ENCODE peak calls at places on chromosomes 3 and 15, in eight cellular contexts. One of them, this sample, is unnamed.

GRCh38 chr3:160224811-160225180 is 426 bp upstream of the C3orf80 start:
- DNase-seq in spleen: no peak
- DNase-seq in astrocyte: no peak
- DNase-seq in mesothelial cell of epicardium: no peak
- DNase-seq in cardiac muscle cell: no peak
- DNase-seq in dorsolateral prefrontal cortex: no peak
- DNase-seq in foreskin fibroblast: no peak
- DNase-seq in breast epithelium: no peak
- DNase-seq in this sample: no peak

GRCh38 chr3:108001457-108001856 is 89.4 kb downstream of the CD47 start:
- DNase-seq in spleen: no peak
- DNase-seq in astrocyte: no peak
- DNase-seq in mesothelial cell of epicardium: no peak
- DNase-seq in cardiac muscle cell: no peak
- DNase-seq in dorsolateral prefrontal cortex: no peak
- DNase-seq in foreskin fibroblast: peak
- DNase-seq in breast epithelium: no peak
- DNase-seq in this sample: no peak

GRCh38 chr3:113825090-113825489 is 13.5 kb upstream of the GRAMD1C start:
- DNase-seq in spleen: no peak
- DNase-seq in astrocyte: no peak
- DNase-seq in mesothelial cell of epicardium: no peak
- DNase-seq in cardiac muscle cell: no peak
- DNase-seq in dorsolateral prefrontal cortex: no peak
- DNase-seq in foreskin fibroblast: no peak
- DNase-seq in breast epithelium: no peak
- DNase-seq in this sample: no peak

GRCh38 chr3:13144163-13145023 is 71.2 kb upstream of the IQSEC1 start:
- DNase-seq in spleen: peak
- DNase-seq in astrocyte: no peak
- DNase-seq in mesothelial cell of epicardium: no peak
- DNase-seq in cardiac muscle cell: no peak
- DNase-seq in dorsolateral prefrontal cortex: peak
- DNase-seq in foreskin fibroblast: no peak
- DNase-seq in breast epithelium: peak
- DNase-seq in this sample: no peak

GRCh38 chr3:127610105-127610504 is 11.9 kb downstream of the MCM2 start:
- DNase-seq in spleen: no peak
- DNase-seq in astrocyte: no peak
- DNase-seq in mesothelial cell of epicardium: no peak
- DNase-seq in cardiac muscle cell: no peak
- DNase-seq in dorsolateral prefrontal cortex: no peak
- DNase-seq in foreskin fibroblast: no peak
- DNase-seq in breast epithelium: no peak
- DNase-seq in this sample: no peak

GRCh38 chr15:82532383-82532990 is 7.8 kb downstream of the RPS17 start:
- DNase-seq in spleen: peak
- DNase-seq in astrocyte: no peak
- DNase-seq in mesothelial cell of epicardium: no peak
- DNase-seq in cardiac muscle cell: no peak
- DNase-seq in dorsolateral prefrontal cortex: no peak
- DNase-seq in foreskin fibroblast: no peak
- DNase-seq in breast epithelium: no peak
- DNase-seq in this sample: no peak

GRCh38 chr15:71348597-71348996 is 233.3 kb downstream of the THSD4 start:
- DNase-seq in spleen: no peak
- DNase-seq in astrocyte: no peak
- DNase-seq in mesothelial cell of epicardium: no peak
- DNase-seq in cardiac muscle cell: no peak
- DNase-seq in dorsolateral prefrontal cortex: no peak
- DNase-seq in foreskin fibroblast: no peak
- DNase-seq in breast epithelium: no peak
- DNase-seq in this sample: no peak

GRCh38 chr15:33149919-33150318 is 44.6 kb downstream of the FMN1 start:
- DNase-seq in spleen: no peak
- DNase-seq in astrocyte: no peak
- DNase-seq in mesothelial cell of epicardium: no peak
- DNase-seq in cardiac muscle cell: no peak
- DNase-seq in dorsolateral prefrontal cortex: no peak
- DNase-seq in foreskin fibroblast: peak
- DNase-seq in breast epithelium: no peak
- DNase-seq in this sample: no peak

GRCh38 chr15:51799908-51800252 is 29.6 kb upstream of the TMOD3 start:
- DNase-seq in spleen: no peak
- DNase-seq in astrocyte: no peak
- DNase-seq in mesothelial cell of epicardium: no peak
- DNase-seq in cardiac muscle cell: no peak
- DNase-seq in dorsolateral prefrontal cortex: no peak
- DNase-seq in foreskin fibroblast: no peak
- DNase-seq in breast epithelium: no peak
- DNase-seq in this sample: no peak

GRCh38 chr15:43469867-43470266 is 23.1 kb downstream of the TP53BP1 start:
- DNase-seq in spleen: no peak
- DNase-seq in astrocyte: peak
- DNase-seq in mesothelial cell of epicardium: no peak
- DNase-seq in cardiac muscle cell: no peak
- DNase-seq in dorsolateral prefrontal cortex: no peak
- DNase-seq in foreskin fibroblast: peak
- DNase-seq in breast epithelium: no peak
- DNase-seq in this sample: no peak

GRCh38 chr15:65044724-65045481 is at the start of gene SLC51B:
- DNase-seq in spleen: no peak
- DNase-seq in astrocyte: no peak
- DNase-seq in mesothelial cell of epicardium: no peak
- DNase-seq in cardiac muscle cell: peak
- DNase-seq in dorsolateral prefrontal cortex: no peak
- DNase-seq in foreskin fibroblast: peak
- DNase-seq in breast epithelium: no peak
- DNase-seq in this sample: no peak

GRCh38 chr15:86077070-86077469 is 2.6 kb upstream of the AGBL1 start:
- DNase-seq in spleen: no peak
- DNase-seq in astrocyte: no peak
- DNase-seq in mesothelial cell of epicardium: no peak
- DNase-seq in cardiac muscle cell: no peak
- DNase-seq in dorsolateral prefrontal cortex: no peak
- DNase-seq in foreskin fibroblast: no peak
- DNase-seq in breast epithelium: no peak
- DNase-seq in this sample: no peak

GRCh38 chr3:114558271-114558670 is 264.4 kb downstream of the TIGIT start:
- DNase-seq in spleen: no peak
- DNase-seq in astrocyte: peak
- DNase-seq in mesothelial cell of epicardium: no peak
- DNase-seq in cardiac muscle cell: no peak
- DNase-seq in dorsolateral prefrontal cortex: no peak
- DNase-seq in foreskin fibroblast: peak
- DNase-seq in breast epithelium: no peak
- DNase-seq in this sample: no peak

GRCh38 chr3:186307594-186307993 is 54.4 kb downstream of the DGKG start:
- DNase-seq in spleen: no peak
- DNase-seq in astrocyte: peak
- DNase-seq in mesothelial cell of epicardium: no peak
- DNase-seq in cardiac muscle cell: peak
- DNase-seq in dorsolateral prefrontal cortex: no peak
- DNase-seq in foreskin fibroblast: peak
- DNase-seq in breast epithelium: no peak
- DNase-seq in this sample: no peak

GRCh38 chr3:15207836-15208504 is 1.9 kb downstream of the CAPN7 start:
- DNase-seq in spleen: no peak
- DNase-seq in astrocyte: no peak
- DNase-seq in mesothelial cell of epicardium: no peak
- DNase-seq in cardiac muscle cell: no peak
- DNase-seq in dorsolateral prefrontal cortex: no peak
- DNase-seq in foreskin fibroblast: no peak
- DNase-seq in breast epithelium: no peak
- DNase-seq in this sample: no peak

GRCh38 chr3:154954750-154955149 is 125.4 kb upstream of the MME start:
- DNase-seq in spleen: no peak
- DNase-seq in astrocyte: no peak
- DNase-seq in mesothelial cell of epicardium: no peak
- DNase-seq in cardiac muscle cell: peak
- DNase-seq in dorsolateral prefrontal cortex: no peak
- DNase-seq in foreskin fibroblast: peak
- DNase-seq in breast epithelium: no peak
- DNase-seq in this sample: no peak

DNA sequence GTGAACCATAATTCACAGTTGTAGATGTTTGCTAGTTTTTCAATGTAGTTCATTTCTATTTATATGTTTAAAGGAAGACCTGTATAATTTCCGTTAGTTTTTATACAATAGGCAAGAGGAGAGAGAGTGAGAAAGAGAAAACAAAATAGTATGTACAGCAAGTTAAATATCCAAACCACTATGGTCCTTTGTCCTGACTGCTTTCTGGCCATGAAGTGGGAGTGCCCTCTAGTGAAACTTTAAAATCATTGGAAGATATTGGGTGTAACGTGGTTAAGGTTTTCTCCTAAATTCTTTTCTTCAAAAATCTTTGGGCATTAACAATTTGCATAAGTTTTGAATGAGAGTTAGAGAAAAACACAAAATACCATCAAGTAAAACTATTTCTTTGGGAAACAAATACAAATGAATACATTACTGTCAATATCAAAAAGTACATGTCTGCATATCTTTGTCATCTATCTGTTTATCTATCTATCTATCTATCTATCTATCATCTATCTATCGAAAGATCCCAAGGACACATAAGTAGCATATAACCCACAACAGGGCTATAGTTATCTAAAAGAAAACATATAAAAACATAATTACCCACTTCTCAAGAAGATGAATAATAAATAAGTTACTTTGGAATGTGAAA is 534.6 kb upstream of the ATP11B start:
- DNase-seq in spleen: no peak
- DNase-seq in astrocyte: peak
- DNase-seq in mesothelial cell of epicardium: no peak
- DNase-seq in cardiac muscle cell: peak
- DNase-seq in dorsolateral prefrontal cortex: no peak
- DNase-seq in foreskin fibroblast: peak
- DNase-seq in breast epithelium: no peak
- DNase-seq in this sample: no peak
- TF ChIP-seq CTCF in spleen: no peak
- TF ChIP-seq CTCF in astrocyte: peak
- TF ChIP-seq CTCF in mesothelial cell of epicardium: peak
- TF ChIP-seq CTCF in cardiac muscle cell: peak
- TF ChIP-seq CTCF in dorsolateral prefrontal cortex: peak
- TF ChIP-seq CTCF in foreskin fibroblast: no peak
- TF ChIP-seq CTCF in breast epithelium: peak
- TF ChIP-seq CTCF in this sample: peak

DNA sequence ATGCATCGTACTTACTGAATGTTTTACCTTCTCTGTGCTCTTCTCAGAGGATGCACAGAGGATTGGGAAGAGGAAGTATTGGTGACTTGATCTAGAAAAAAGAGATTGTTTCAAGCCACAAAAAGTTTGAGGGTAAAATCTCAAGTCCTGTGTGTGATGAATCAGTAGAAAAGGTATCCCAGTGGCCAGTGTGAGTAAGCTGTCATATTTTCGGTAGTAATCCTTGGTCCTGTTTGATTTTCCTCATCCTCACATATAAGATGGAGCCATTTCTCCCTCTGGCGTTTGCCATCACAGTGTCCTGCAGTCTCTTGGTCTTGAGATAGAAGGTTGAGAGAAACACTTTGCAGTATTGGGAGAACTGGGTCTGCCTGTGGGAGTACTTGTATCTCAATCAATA is 166.8 kb downstream of the LPP start:
- DNase-seq in spleen: no peak
- DNase-seq in astrocyte: peak
- DNase-seq in mesothelial cell of epicardium: no peak
- DNase-seq in cardiac muscle cell: no peak
- DNase-seq in dorsolateral prefrontal cortex: no peak
- DNase-seq in foreskin fibroblast: peak
- DNase-seq in breast epithelium: no peak
- DNase-seq in this sample: no peak
- TF ChIP-seq CTCF in spleen: no peak
- TF ChIP-seq CTCF in astrocyte: peak
- TF ChIP-seq CTCF in mesothelial cell of epicardium: no peak
- TF ChIP-seq CTCF in cardiac muscle cell: no peak
- TF ChIP-seq CTCF in dorsolateral prefrontal cortex: no peak
- TF ChIP-seq CTCF in foreskin fibroblast: peak
- TF ChIP-seq CTCF in breast epithelium: no peak
- TF ChIP-seq CTCF in this sample: no peak

GRCh38 chr15:28273468-28273867 is 48.5 kb downstream of the HERC2 start:
- DNase-seq in spleen: no peak
- DNase-seq in astrocyte: no peak
- DNase-seq in mesothelial cell of epicardium: no peak
- DNase-seq in cardiac muscle cell: peak
- DNase-seq in dorsolateral prefrontal cortex: no peak
- DNase-seq in foreskin fibroblast: peak
- DNase-seq in breast epithelium: no peak
- DNase-seq in this sample: no peak
- TF ChIP-seq CTCF in spleen: no peak
- TF ChIP-seq CTCF in astrocyte: peak
- TF ChIP-seq CTCF in mesothelial cell of epicardium: no peak
- TF ChIP-seq CTCF in cardiac muscle cell: peak
- TF ChIP-seq CTCF in dorsolateral prefrontal cortex: no peak
- TF ChIP-seq CTCF in foreskin fibroblast: peak
- TF ChIP-seq CTCF in breast epithelium: no peak
- TF ChIP-seq CTCF in this sample: no peak

GRCh38 chr3:54134155-54134554 is 11.8 kb downstream of the CACNA2D3 start:
- DNase-seq in spleen: no peak
- DNase-seq in astrocyte: no peak
- DNase-seq in mesothelial cell of epicardium: no peak
- DNase-seq in cardiac muscle cell: no peak
- DNase-seq in dorsolateral prefrontal cortex: no peak
- DNase-seq in foreskin fibroblast: no peak
- DNase-seq in breast epithelium: no peak
- DNase-seq in this sample: no peak

GRCh38 chr3:54134713-54135112 is 12.4 kb downstream of the CACNA2D3 start:
- DNase-seq in spleen: no peak
- DNase-seq in astrocyte: no peak
- DNase-seq in mesothelial cell of epicardium: no peak
- DNase-seq in cardiac muscle cell: no peak
- DNase-seq in dorsolateral prefrontal cortex: no peak
- DNase-seq in foreskin fibroblast: no peak
- DNase-seq in breast epithelium: no peak
- DNase-seq in this sample: no peak

GRCh38 chr3:54133196-54133595 is 10.8 kb downstream of the CACNA2D3 start:
- DNase-seq in spleen: no peak
- DNase-seq in astrocyte: no peak
- DNase-seq in mesothelial cell of epicardium: no peak
- DNase-seq in cardiac muscle cell: no peak
- DNase-seq in dorsolateral prefrontal cortex: no peak
- DNase-seq in foreskin fibroblast: no peak
- DNase-seq in breast epithelium: no peak
- DNase-seq in this sample: no peak

GRCh38 chr3:54131026-54131605 is 8.8 kb downstream of the CACNA2D3 start:
- DNase-seq in spleen: no peak
- DNase-seq in astrocyte: no peak
- DNase-seq in mesothelial cell of epicardium: no peak
- DNase-seq in cardiac muscle cell: no peak
- DNase-seq in dorsolateral prefrontal cortex: no peak
- DNase-seq in foreskin fibroblast: no peak
- DNase-seq in breast epithelium: no peak
- DNase-seq in this sample: no peak

DNA sequence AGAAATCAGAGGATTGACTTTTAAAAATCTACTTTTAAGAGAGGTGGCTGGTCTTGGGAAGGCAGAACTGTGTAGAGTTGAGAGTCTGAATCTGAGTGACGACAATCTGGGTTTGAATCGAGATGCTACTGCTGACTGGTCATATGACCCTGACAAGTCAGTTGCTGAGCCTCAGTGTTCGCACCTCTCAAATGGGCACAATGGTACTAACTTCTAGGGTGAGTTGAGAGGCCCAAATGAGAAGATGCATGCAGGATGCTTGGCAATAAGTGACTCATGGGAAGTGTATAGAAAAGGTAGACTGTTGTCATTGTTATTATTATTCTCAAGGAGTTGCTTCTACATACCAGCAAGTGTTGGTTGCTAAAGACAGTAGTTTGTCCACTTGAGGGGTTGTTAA is 10.3 kb downstream of the CACNA2D3 start:
- DNase-seq in spleen: no peak
- DNase-seq in astrocyte: no peak
- DNase-seq in mesothelial cell of epicardium: no peak
- DNase-seq in cardiac muscle cell: no peak
- DNase-seq in dorsolateral prefrontal cortex: no peak
- DNase-seq in foreskin fibroblast: no peak
- DNase-seq in breast epithelium: no peak
- DNase-seq in this sample: no peak
- TF ChIP-seq CTCF in spleen: no peak
- TF ChIP-seq CTCF in astrocyte: no peak
- TF ChIP-seq CTCF in mesothelial cell of epicardium: no peak
- TF ChIP-seq CTCF in cardiac muscle cell: no peak
- TF ChIP-seq CTCF in dorsolateral prefrontal cortex: no peak
- TF ChIP-seq CTCF in foreskin fibroblast: no peak
- TF ChIP-seq CTCF in breast epithelium: no peak
- TF ChIP-seq CTCF in this sample: no peak

This sample was measured in AG09319.